ENCODE peak calls at places on chromosomes 7 and 10, in six cellular contexts. Y is H1, C is HCT116, B is HepG2, A is GM12878, I is K562. K is an unnamed sample.
A peak's percentile ranks its signal among the peaks of the same experiment; 100 is the strongest.

GRCh38 chr7:36766451-36766850 is 42.2 kb upstream of the AOAH start:
- DNase-seq in B (no peak), A (no peak), I (no peak), Y (no peak), C (no peak), K (no peak)

GRCh38 chr7:50073093-50073492 is 20.0 kb downstream of the ZPBP start:
- DNase-seq in C (no peak), I (no peak), A (no peak), Y (no peak), B (no peak), K (no peak)

GRCh38 chr10:79249156-79250121 is 97.8 kb upstream of the PPIF start:
- DNase-seq in Y (no peak), C (no peak), A (peak; percentile 74), B (no peak), I (no peak), K (no peak)

GRCh38 chr7:128892521-128893250 is 17.8 kb downstream of the KCP start:
- DNase-seq in B (no peak), I (no peak), C (no peak), A (no peak), Y (no peak), K (no peak)

GRCh38 chr10:88152720-88153119 is 289.3 kb downstream of the PTEN start:
- DNase-seq in I (no peak), B (no peak), A (peak; percentile 40), C (peak; percentile 28), Y (no peak), K (no peak)

GRCh38 chr10:28906934-28907333 is 229.6 kb downstream of the BAMBI start:
- DNase-seq in A (no peak), B (no peak), C (no peak), I (no peak), Y (no peak), K (no peak)

GRCh38 chr7:135386776-135387175 is 123.1 kb downstream of the CNOT4 start:
- DNase-seq in A (no peak), I (no peak), C (no peak), Y (no peak), B (no peak), K (no peak)

GRCh38 chr7:50502001-50502684 is 52.0 kb upstream of the FIGNL1 start:
- DNase-seq in B (no peak), A (no peak), Y (no peak), C (no peak), I (peak; percentile 32), K (no peak)

GRCh38 chr10:23081891-23082290 is 13.5 kb upstream of the MSRB2 start:
- DNase-seq in B (peak; percentile 23), I (peak; percentile 52), Y (no peak), C (peak; percentile 41), A (no peak), K (no peak)

GRCh38 chr10:4506087-4506486 is 319.9 kb upstream of the AKR1E2 start:
- DNase-seq in Y (no peak), B (no peak), A (no peak), I (no peak), C (no peak), K (no peak)

GRCh38 chr7:157897686-157898085 is 560.9 kb downstream of the DNAJB6 start:
- DNase-seq in Y (no peak), B (no peak), C (no peak), A (no peak), I (no peak), K (no peak)

GRCh38 chr7:23530355-23530754 is 1.4 kb downstream of the TRA2A start:
- DNase-seq in Y (no peak), A (no peak), C (no peak), B (peak; percentile 53), I (peak; percentile 57), K (peak; percentile 23)

GRCh38 chr7:105776068-105776790 is 100.2 kb downstream of the ATXN7L1 start:
- DNase-seq in Y (peak; percentile 71), C (peak; percentile 94), A (no peak), I (peak; percentile 54), B (peak; percentile 90), K (peak; percentile 93)

GRCh38 chr10:2968401-2968800 is 98.9 kb upstream of the PFKP start:
- DNase-seq in C (no peak), A (no peak), I (no peak), Y (no peak), B (no peak), K (no peak)

GRCh38 chr10:74333174-74333573 is 182.2 kb downstream of the ADK start:
- DNase-seq in A (no peak), I (no peak), Y (no peak), B (no peak), C (no peak), K (no peak)

GRCh38 chr10:7738536-7739407 is 35.7 kb downstream of the ITIH2 start:
- DNase-seq in A (no peak), B (no peak), Y (no peak), I (no peak), C (no peak), K (no peak)

GRCh38 chr10:85224366-85224960 is 896.1 kb downstream of the CCSER2 start:
- DNase-seq in B (peak; percentile 4), Y (no peak), I (no peak), A (no peak), C (no peak), K (no peak)

GRCh38 chr10:126059101-126059826 is 162.9 kb downstream of the FANK1 start:
- DNase-seq in I (no peak), B (no peak), Y (no peak), A (no peak), C (no peak), K (no peak)

GRCh38 chr10:63976538-63976937 is 455.3 kb downstream of the REEP3 start:
- DNase-seq in B (peak; percentile 29), Y (peak; percentile 75), C (peak; percentile 48), A (no peak), I (peak; percentile 67), K (peak; percentile 57)
- TF ChIP-seq ZNF274 in B (no peak), Y (no peak), C (no peak), A (no peak), I (no peak), K (no peak)

DNA sequence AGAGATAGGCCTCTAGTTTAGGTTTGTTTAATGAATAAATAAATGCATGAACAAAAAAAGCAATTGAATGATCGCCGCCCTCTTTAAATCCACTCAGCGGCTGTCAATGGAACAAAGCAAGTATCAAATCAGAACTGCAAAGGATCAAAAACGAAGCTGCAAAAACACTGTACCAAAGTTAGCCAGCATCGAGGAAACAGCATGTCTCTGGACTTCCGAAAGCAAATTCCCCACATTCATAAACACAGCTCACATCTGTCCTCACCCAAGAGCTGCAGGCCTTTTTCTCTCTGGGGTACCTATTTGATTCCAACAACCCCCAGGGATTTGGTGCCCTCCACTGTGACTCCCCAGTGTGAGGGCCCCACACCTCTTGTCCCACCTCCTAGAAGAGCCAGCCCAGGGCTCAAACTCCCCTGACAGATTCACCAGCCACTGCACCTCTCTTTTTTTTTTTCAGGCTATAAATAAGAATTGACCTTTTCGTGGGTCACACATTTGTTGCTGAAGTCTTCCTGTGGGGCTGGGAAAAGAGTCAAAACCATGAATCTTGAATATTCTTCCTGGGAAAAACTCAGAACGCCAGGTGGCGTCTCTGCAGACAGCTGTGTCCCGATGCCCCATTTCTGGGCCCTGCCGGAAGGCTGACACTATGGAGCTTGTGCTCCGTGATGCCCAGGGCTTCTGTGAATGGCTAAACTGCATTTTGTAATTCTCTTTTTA is 51.8 kb downstream of the HSPA12A start:
- DNase-seq in A (no peak), C (no peak), Y (peak; percentile 57), I (peak; percentile 17), B (no peak), K (no peak)
- TF ChIP-seq ZNF274 in A (no peak), C (no peak), Y (no peak), I (no peak), B (no peak), K (no peak)

DNA sequence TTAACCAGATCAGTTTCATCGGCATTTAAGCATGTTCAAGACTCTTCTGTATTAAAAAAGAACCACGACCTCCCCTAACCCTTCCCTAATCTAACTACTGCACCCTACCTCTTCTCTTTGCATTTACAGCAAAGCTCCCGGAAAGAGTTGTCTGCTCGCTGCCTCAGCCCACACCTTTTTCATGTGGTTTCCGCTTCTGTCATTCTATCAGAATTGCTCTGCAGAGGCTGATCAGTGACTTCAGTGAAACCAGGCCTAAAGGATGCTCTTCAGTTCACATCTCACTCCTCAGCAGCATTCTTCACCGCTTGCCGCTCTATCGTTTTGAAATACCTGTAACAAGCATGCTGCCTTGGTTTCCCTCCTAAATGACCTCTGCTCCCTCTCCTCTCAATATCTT is 160.9 kb downstream of the SDK1 start:
- DNase-seq in I (no peak), A (no peak), C (no peak), B (no peak), Y (no peak), K (no peak)
- TF ChIP-seq ZNF274 in I (no peak), A (no peak), C (no peak), B (no peak), Y (no peak), K (no peak)

DNA sequence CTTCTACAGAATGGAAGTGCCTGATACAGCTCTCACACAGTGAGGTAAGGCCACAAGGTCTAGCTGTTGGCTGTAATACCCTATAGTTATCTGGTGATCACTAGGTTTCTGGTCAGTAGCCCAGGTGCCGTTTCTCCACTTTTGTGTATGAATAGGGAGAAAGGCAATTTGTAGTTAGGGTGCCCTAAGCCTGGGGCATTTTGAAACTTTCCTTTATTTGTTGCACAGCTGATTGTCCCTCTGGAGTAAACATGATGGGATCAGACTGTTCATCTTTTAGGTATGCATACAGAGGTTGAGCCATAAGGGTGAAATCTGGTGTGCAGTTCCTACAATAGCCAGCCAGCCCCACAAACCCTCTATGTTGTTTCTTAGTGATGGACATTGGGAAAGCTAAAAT is 112.4 kb downstream of the ANKRD26 start:
- DNase-seq in Y (no peak), I (no peak), B (no peak), C (no peak), A (no peak), K (no peak)
- TF ChIP-seq ZNF274 in Y (no peak), I (no peak), B (no peak), C (no peak), A (no peak), K (no peak)

GRCh38 chr10:15724683-15725082 is 5.0 kb upstream of the ITGA8 start:
- DNase-seq in Y (no peak), B (no peak), C (no peak), I (no peak), A (no peak), K (no peak)
- TF ChIP-seq ZNF274 in Y (no peak), B (no peak), C (no peak), I (no peak), A (no peak), K (no peak)

DNA sequence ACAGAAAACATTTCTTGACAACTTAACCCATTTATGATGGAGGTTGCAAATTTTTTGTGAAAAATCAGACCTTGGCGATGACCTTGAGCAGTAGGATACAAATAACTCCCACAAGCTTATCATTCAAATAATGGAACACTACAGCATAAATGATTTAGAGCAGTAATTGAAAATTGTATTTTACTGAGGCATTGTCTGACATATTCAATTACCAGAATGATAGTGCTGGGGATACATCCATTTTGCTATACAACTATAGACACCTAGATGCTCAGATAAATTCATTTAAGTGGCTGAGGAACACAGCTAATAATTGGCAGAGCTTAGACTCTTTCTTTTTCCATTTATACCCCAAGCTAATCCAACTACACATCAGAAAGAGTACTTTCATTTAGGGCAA is 18.9 kb downstream of the TWIST1 start:
- DNase-seq in I (no peak), C (no peak), B (no peak), A (no peak), Y (no peak), K (no peak)
- TF ChIP-seq ZNF274 in I (no peak), C (no peak), B (no peak), A (no peak), Y (no peak), K (no peak)

DNA sequence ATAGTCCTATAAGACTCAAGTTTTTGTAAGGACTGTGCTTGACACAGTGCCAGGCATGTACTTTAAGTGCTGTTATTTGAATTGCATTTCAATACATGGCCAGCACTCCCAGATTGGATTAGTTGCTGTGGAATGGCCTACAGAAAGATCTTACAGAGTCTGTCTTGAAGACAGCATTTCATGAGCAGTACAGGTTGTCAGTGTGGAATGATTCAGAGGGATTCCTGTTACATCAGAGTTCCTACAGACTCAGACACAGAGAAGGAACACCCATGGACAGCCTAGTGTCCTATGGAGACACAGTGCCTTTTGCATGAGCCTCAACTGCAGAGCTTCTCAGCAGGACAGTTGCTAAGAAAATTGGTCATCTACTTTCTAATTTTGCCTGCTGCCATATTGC is 238.1 kb upstream of the BMPER start:
- DNase-seq in I (no peak), B (no peak), A (no peak), C (no peak), Y (no peak), K (no peak)
- TF ChIP-seq ZNF274 in I (no peak), B (no peak), A (no peak), C (no peak), Y (no peak), K (no peak)

K was measured in NT2/D1.